ENCODE peak calls at places on chromosomes 13 and 19, in six cellular contexts. F is heart right ventricle; Z is adrenal gland; O is ascending aorta; N is CD8-positive, alpha-beta T cell; G is sigmoid colon. S is an unnamed sample.
A peak's percentile ranks its signal among the peaks of the same experiment; 100 is the strongest.

GRCh38 chr13:45838171-45838745 is 13.3 kb downstream of the SIAH3 start:
- DNase-seq in N (no peak), Z (no peak), F (no peak), O (no peak), G (no peak), S (no peak)

GRCh38 chr19:55485439-55486011 is 537 bp downstream of the NAT14 start:
- DNase-seq in Z (no peak), O (no peak), N (no peak), G (peak; percentile 73), F (no peak), S (no peak)

GRCh38 chr19:55255618-55256423 is 3.0 kb downstream of the PPP6R1 start:
- DNase-seq in F (no peak), Z (no peak), O (no peak), N (peak; percentile 53), G (no peak), S (no peak)

GRCh38 chr19:7255119-7255518 is 39.1 kb downstream of the INSR start:
- DNase-seq in O (no peak), N (no peak), F (no peak), Z (peak; percentile 87), G (no peak), S (no peak)

GRCh38 chr13:40666058-40666904 is at the start of gene FOXO1:
- DNase-seq in Z (peak; percentile 91), G (peak; percentile 94), O (peak; percentile 65), N (peak; percentile 89), F (peak; percentile 93), S (peak; percentile 94)

GRCh38 chr19:48607359-48607755 is 815 bp downstream of the SPACA4 start:
- DNase-seq in G (no peak), F (no peak), Z (no peak), N (no peak), O (no peak), S (no peak)

GRCh38 chr19:15769586-15769985 is 17.9 kb upstream of the OR10H5 start:
- DNase-seq in F (no peak), N (no peak), G (no peak), O (no peak), Z (no peak), S (no peak)

GRCh38 chr13:111897178-111897845 is 169.6 kb upstream of the SOX1 start:
- DNase-seq in N (no peak), Z (no peak), G (peak; percentile 29), O (no peak), F (no peak), S (no peak)

GRCh38 chr19:32230441-32230840 is 115.0 kb upstream of the ZNF507 start:
- DNase-seq in F (no peak), G (no peak), O (no peak), Z (no peak), N (no peak), S (no peak)

DNA sequence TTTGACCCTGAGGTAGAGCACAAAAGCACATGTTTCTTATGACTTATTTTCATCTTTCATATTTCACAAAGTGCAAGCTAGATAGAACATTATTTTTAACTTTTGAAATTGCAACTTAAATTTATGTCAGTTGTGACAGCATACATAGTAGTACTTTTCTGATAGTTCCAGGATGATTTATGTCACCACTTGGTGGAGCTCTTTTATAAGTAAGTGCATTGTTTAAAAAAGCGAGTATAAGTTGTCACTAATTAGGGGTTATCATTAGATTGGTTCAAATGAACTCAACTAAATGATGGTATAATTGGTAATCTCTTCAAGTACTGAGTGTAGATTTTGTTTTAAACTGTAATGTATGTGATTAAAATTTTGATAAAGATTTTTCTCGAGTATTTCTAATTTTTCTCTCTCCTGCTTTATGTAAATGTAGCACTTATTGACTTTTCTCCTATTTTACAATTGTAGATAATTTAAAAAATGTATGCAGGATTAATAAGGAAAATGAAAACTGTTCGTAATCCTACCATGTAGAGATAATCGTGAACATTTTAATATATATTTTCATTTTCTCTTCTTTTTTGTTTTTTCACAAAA is 31.1 kb downstream of the RB1 start:
- DNase-seq in N (no peak), F (no peak), Z (no peak), G (no peak), O (no peak), S (no peak)
- TF ChIP-seq CTCF in N (peak; percentile 88), F (peak; percentile 62), Z (peak; percentile 41), G (no peak), O (peak; percentile 50), S (peak; percentile 78)

GRCh38 chr13:32660227-32660626 is 74.0 kb downstream of the PDS5B start:
- DNase-seq in N (no peak), G (no peak), O (no peak), Z (no peak), F (no peak), S (no peak)

GRCh38 chr13:32659736-32660135 is 73.5 kb downstream of the PDS5B start:
- DNase-seq in F (no peak), O (no peak), N (no peak), Z (no peak), G (no peak), S (no peak)

GRCh38 chr13:32657309-32657708 is 71.1 kb downstream of the PDS5B start:
- DNase-seq in N (no peak), G (no peak), O (no peak), Z (no peak), F (no peak), S (no peak)
- H3K36me3 ChIP-seq in N (no peaks in the 10 kb centered on the region), G (no peaks in the 10 kb centered on the region), O (no peaks in the 10 kb centered on the region), Z (no peaks in the 10 kb centered on the region), F (no peaks in the 10 kb centered on the region), S (peaks cover 8% of the 10 kb centered on the region)

DNA sequence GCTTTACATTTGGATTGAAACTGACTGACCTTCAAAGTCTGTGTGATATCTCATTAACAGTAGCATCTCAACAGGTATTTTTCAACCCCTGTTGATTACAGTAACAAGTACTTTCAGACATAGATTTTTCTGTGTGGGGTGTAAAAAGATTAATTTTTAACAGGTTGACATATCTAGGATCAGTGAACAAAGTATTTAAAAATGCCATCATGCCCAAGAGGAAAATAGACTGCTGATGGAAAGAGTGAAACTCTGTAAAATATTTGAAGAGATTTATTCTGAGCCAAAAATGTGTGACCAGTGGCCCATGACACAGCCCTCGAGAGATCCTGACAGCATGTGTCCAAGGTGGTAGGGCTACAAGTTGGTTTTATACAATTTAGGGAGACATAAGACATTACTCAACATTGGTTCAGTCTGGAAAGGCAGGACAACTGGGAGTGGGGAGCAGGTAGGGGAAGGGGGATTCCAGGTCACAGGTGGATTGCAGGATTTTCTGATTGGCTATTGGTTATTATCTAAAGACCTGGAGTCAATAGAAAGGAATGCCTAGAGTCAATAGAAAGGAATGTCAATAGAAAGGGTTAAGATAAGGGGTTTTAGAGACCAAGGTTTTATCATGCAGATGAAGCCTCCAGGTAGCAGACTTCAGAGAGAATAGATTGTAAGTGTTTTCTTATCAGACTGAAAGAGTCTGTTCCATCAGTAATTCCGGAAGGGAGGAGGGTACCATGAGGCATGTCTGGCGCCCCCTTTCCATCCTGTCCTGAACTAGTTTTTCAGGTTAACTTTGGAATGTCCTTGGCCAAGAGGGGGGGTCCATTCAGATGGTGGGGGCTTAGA is 29.1 kb downstream of the TNFRSF19 start:
- DNase-seq in O (no peak), G (no peak), F (no peak), N (no peak), Z (no peak), S (no peak)
- TF ChIP-seq CTCF in O (no peak), G (no peak), F (no peak), N (no peak), Z (no peak), S (no peak)

DNA sequence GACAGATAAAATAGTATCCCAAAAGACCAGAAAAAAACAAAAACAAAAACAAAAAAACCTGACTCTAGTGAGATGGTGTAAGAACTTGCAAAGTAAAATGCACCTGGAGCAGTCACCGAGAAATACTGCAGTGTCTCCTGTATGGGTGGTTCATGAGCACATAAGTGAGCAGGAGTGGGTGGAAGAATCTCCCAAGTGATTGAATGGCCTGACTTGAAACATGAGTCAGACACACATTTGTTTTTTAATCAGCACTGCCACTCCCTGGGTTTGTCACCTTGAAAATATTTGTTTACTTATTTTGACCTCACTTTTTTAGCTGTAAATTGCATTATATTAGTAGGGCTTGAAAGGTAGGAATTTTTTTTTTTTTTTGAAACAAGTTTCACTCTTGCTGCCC is 2.0 kb downstream of the ZNF431 start:
- DNase-seq in F (no peak), O (no peak), G (no peak), Z (no peak), N (no peak), S (no peak)
- H3K36me3 ChIP-seq in F (no peaks in the 10 kb centered on the region), O (peaks cover 5% of the 10 kb centered on the region), G (peaks cover 4% of the 10 kb centered on the region), Z (peaks cover 14% of the 10 kb centered on the region), N (peaks cover 10% of the 10 kb centered on the region), S (peaks cover 49% of the 10 kb centered on the region)

DNA sequence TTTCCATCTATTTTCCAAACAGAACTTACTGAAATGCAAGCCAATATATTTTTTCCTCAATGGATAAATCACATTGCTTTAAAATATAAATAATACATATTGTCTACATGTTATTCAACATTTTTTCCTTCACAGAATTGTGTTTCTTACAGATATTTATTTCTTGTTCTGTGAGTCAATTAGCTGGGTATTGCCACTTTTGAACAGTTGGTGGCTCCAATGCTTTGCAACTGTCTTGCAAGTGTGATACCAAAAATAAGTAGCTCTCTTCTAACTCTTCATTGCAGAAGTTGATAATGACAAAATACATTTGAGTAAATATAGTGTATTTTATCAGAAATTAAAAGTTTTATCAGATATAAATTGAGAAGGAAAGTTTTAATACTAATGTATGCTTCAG is 17.1 kb upstream of the GPC5 start:
- DNase-seq in Z (peak; percentile 35), F (no peak), G (no peak), O (no peak), N (no peak), S (no peak)
- TF ChIP-seq CTCF in Z (peak; percentile 30), F (no peak), G (no peak), O (no peak), N (no peak), S (peak; percentile 52)

S was measured in left ventricle myocardium inferior.